ENCODE peak calls at places on chromosomes 7 and 10, in four cellular contexts. One of them, this sample, is unnamed.

GRCh38 chr7:80807166-80807900 is 111.5 kb downstream of the SEMA3C start:
- DNase-seq in thoracic aorta: no peak
- DNase-seq in chondrocyte: no peak
- DNase-seq in cardiac fibroblast: peak
- DNase-seq in this sample: no peak

GRCh38 chr10:110918269-110918632 is 729 bp downstream of the BBIP1 start:
- DNase-seq in thoracic aorta: peak
- DNase-seq in chondrocyte: no peak
- DNase-seq in cardiac fibroblast: peak
- DNase-seq in this sample: peak

GRCh38 chr10:77741746-77742145 is 104.1 kb upstream of the KCNMA1 start:
- DNase-seq in thoracic aorta: no peak
- DNase-seq in chondrocyte: no peak
- DNase-seq in cardiac fibroblast: peak
- DNase-seq in this sample: no peak

GRCh38 chr7:1546274-1546908 is 9.6 kb downstream of the TMEM184A start:
- DNase-seq in thoracic aorta: no peak
- DNase-seq in chondrocyte: no peak
- DNase-seq in cardiac fibroblast: no peak
- DNase-seq in this sample: no peak

GRCh38 chr10:104498345-104498955 is 142.6 kb upstream of the SORCS3 start:
- DNase-seq in thoracic aorta: no peak
- DNase-seq in chondrocyte: no peak
- DNase-seq in cardiac fibroblast: no peak
- DNase-seq in this sample: no peak

GRCh38 chr10:132826524-132827422 is 40.8 kb upstream of the NKX6-2 start:
- DNase-seq in thoracic aorta: no peak
- DNase-seq in chondrocyte: no peak
- DNase-seq in cardiac fibroblast: no peak
- DNase-seq in this sample: no peak

GRCh38 chr10:119859422-119860258 is 13.0 kb downstream of the MCMBP start:
- DNase-seq in thoracic aorta: no peak
- DNase-seq in chondrocyte: no peak
- DNase-seq in cardiac fibroblast: peak
- DNase-seq in this sample: no peak

GRCh38 chr10:33215154-33215553 is 119.3 kb downstream of the NRP1 start:
- DNase-seq in thoracic aorta: no peak
- DNase-seq in chondrocyte: no peak
- DNase-seq in cardiac fibroblast: peak
- DNase-seq in this sample: no peak

GRCh38 chr10:25026463-25026862 is 10.1 kb downstream of the THNSL1 start:
- DNase-seq in thoracic aorta: no peak
- DNase-seq in chondrocyte: no peak
- DNase-seq in cardiac fibroblast: peak
- DNase-seq in this sample: no peak

GRCh38 chr7:90474284-90475210 is 5.1 kb downstream of the PTTG1IP2 start:
- DNase-seq in thoracic aorta: no peak
- DNase-seq in chondrocyte: no peak
- DNase-seq in cardiac fibroblast: peak
- DNase-seq in this sample: no peak

GRCh38 chr10:33722067-33722466 is 387.6 kb upstream of the NRP1 start:
- DNase-seq in thoracic aorta: no peak
- DNase-seq in chondrocyte: no peak
- DNase-seq in cardiac fibroblast: peak
- DNase-seq in this sample: no peak

GRCh38 chr7:46123-46829 is 146.1 kb upstream of the FAM20C start:
- DNase-seq in thoracic aorta: no peak
- DNase-seq in chondrocyte: no peak
- DNase-seq in cardiac fibroblast: no peak
- DNase-seq in this sample: no peak

GRCh38 chr7:71753236-71753635 is 621.3 kb downstream of the GALNT17 start:
- DNase-seq in thoracic aorta: no peak
- DNase-seq in chondrocyte: no peak
- DNase-seq in cardiac fibroblast: no peak
- DNase-seq in this sample: no peak
- TF ChIP-seq CTCF in thoracic aorta: no peak
- TF ChIP-seq CTCF in chondrocyte: no peak
- TF ChIP-seq CTCF in cardiac fibroblast: no peak
- TF ChIP-seq CTCF in this sample: no peak

GRCh38 chr10:89245802-89246201 is 5.8 kb downstream of the LIPA start:
- DNase-seq in thoracic aorta: no peak
- DNase-seq in chondrocyte: no peak
- DNase-seq in cardiac fibroblast: no peak
- DNase-seq in this sample: no peak
- TF ChIP-seq CTCF in thoracic aorta: no peak
- TF ChIP-seq CTCF in chondrocyte: peak
- TF ChIP-seq CTCF in cardiac fibroblast: no peak
- TF ChIP-seq CTCF in this sample: no peak

DNA sequence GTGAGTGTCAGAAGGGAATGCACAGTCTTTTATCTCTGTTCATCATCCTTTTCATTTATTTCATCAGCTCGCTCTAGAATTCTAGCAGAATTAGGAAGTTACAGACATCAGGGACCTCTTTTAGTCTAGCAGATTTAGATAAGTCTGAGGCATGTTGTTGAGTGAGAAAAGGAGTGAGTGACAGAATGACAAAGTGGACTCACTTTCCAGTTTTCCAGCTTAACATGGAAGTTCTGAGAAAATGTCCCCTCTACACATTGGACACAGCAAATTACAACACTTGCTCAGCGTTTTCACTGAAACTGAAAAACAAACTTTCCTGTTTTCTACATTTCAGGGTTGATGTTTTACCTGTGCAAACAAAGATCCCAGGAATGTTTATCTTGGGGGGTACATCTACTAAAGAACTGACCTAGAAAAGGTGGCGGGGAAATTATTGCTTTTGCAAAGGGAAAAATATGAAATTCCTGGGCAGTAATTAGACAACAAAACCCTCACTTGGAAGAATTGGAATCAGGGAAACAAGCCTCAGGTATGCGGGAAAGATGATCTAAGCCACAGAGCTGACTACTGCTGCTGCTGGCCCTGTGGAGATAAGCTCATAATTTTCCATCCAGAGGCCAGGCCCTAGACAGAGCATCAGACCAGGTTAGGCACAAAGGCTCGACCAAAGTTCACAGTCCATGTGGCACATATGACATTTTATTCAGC is 14.6 kb upstream of the CYP3A5 start:
- DNase-seq in thoracic aorta: no peak
- DNase-seq in chondrocyte: no peak
- DNase-seq in cardiac fibroblast: no peak
- DNase-seq in this sample: no peak
- TF ChIP-seq CTCF in thoracic aorta: no peak
- TF ChIP-seq CTCF in chondrocyte: no peak
- TF ChIP-seq CTCF in cardiac fibroblast: no peak
- TF ChIP-seq CTCF in this sample: no peak

DNA sequence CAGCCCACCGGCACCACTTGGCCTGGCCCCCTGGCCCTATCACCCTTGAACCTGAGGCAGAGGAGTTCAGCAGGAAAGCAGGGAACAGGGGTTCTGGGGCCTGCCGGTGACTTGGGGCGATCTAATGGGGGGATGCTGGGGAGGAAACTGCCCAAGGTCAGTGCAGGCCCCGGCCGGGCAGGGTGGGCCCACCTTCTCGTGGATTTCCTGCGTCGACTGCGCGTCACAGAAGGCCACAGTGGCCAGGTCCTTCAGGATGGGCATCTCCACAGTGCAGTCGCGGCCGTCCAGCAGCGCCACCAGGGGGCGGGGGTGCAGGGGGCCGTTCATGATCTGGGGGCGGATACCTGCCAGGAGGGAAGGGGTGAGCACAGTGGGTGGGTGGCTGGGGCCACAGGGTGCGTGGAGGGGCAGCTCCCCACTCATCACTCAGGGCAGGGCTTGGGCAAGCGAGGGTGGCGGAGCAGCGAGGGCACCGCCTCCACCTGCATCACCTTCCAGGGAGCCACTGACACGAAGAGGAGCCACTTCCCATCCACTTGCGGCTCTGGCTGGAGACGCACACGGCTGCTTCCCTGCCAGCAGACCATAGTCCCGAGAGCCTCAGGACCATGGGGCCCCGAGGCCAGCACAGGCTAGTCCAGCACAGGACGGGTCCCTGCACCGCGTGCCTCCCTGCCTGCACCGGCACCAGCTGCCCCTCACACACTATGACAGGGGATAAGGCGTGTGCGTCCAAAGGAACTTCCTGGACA is 61.4 kb downstream of the ZRANB1 start:
- DNase-seq in thoracic aorta: no peak
- DNase-seq in chondrocyte: peak
- DNase-seq in cardiac fibroblast: no peak
- DNase-seq in this sample: peak
- TF ChIP-seq CTCF in thoracic aorta: peak
- TF ChIP-seq CTCF in chondrocyte: peak
- TF ChIP-seq CTCF in cardiac fibroblast: peak
- TF ChIP-seq CTCF in this sample: no peak

GRCh38 chr10:28679941-28680752 is 2.8 kb downstream of the BAMBI start:
- DNase-seq in thoracic aorta: no peak
- DNase-seq in chondrocyte: no peak
- DNase-seq in cardiac fibroblast: peak
- DNase-seq in this sample: no peak
- TF ChIP-seq CTCF in thoracic aorta: peak
- TF ChIP-seq CTCF in chondrocyte: peak
- TF ChIP-seq CTCF in cardiac fibroblast: peak
- TF ChIP-seq CTCF in this sample: no peak

GRCh38 chr7:20834656-20835055 is 48.0 kb upstream of the SP8 start:
- DNase-seq in thoracic aorta: no peak
- DNase-seq in chondrocyte: no peak
- DNase-seq in cardiac fibroblast: no peak
- DNase-seq in this sample: no peak
- TF ChIP-seq CTCF in thoracic aorta: no peak
- TF ChIP-seq CTCF in chondrocyte: peak
- TF ChIP-seq CTCF in cardiac fibroblast: no peak
- TF ChIP-seq CTCF in this sample: no peak

This sample was measured in omental fat pad.